ENCODE peak calls at places on chromosomes 11 and 22, in seven cellular contexts. V is brain microvascular endothelial cell; R is endothelial cell; O is stimulated activated CD8-positive, alpha-beta memory T cell treated with anti-CD3 and anti-CD28 coated beads, Interleukin-15, amount 100 ng/mL, for 4 hours; K is SK-MEL-5; J is naive thymus-derived CD4-positive, alpha-beta T cell; W is progenitor cell of endocrine pancreas. Y is an unnamed sample.

GRCh38 chr11:2194877-2195755 is 23.5 kb upstream of the TH start:
- DNase-seq in O (peak), R (peak), W (peak), V (peak), K (peak), J (peak), Y (peak)

GRCh38 chr11:76174330-76174729 is 32.0 kb downstream of the WNT11 start:
- DNase-seq in J (no peak), W (no peak), V (no peak), R (no peak), K (no peak), O (no peak), Y (no peak)

GRCh38 chr22:47203554-47203991 is 441.1 kb downstream of the TBC1D22A start:
- DNase-seq in W (no peak), K (no peak), J (no peak), O (no peak), R (no peak), V (no peak), Y (no peak)

GRCh38 chr11:9351956-9352355 is 32.5 kb upstream of the IPO7 start:
- DNase-seq in V (no peak), W (no peak), J (no peak), K (no peak), R (no peak), O (no peak), Y (no peak)

GRCh38 chr11:26953770-26954392 is 40.0 kb upstream of the FIBIN start:
- DNase-seq in K (no peak), R (no peak), O (no peak), W (no peak), J (no peak), V (peak), Y (peak)

GRCh38 chr11:1221848-1222311 is 986 bp upstream of the MUC5B start:
- DNase-seq in O (no peak), W (no peak), K (no peak), J (no peak), V (no peak), R (no peak), Y (no peak)

GRCh38 chr22:27879923-27880322 is 39.1 kb downstream of the PITPNB start:
- DNase-seq in O (no peak), R (peak), V (peak), J (no peak), W (no peak), K (peak), Y (peak)

GRCh38 chr11:6321356-6321755 is 1.1 kb upstream of the CAVIN3 start:
- DNase-seq in R (no peak), J (no peak), K (no peak), O (no peak), V (no peak), W (no peak), Y (no peak)

GRCh38 chr11:44561964-44562734 is 3.3 kb upstream of the CD82 start:
- DNase-seq in K (no peak), R (no peak), O (no peak), V (no peak), W (no peak), J (no peak), Y (no peak)

GRCh38 chr11:93484716-93485115 is 58.5 kb downstream of the SMCO4 start:
- DNase-seq in W (no peak), V (no peak), O (no peak), R (no peak), K (no peak), J (no peak), Y (peak)

GRCh38 chr11:69156673-69157155 is 979 bp downstream of the SMIM38 start:
- DNase-seq in K (peak), J (no peak), V (no peak), O (no peak), R (no peak), W (no peak), Y (peak)

GRCh38 chr11:82750643-82751139 is 17.0 kb upstream of the FAM181B start:
- DNase-seq in R (peak), K (no peak), J (no peak), V (no peak), O (no peak), W (no peak), Y (no peak)

GRCh38 chr11:45900916-45901617 is 6.0 kb downstream of the FREY1 start:
- DNase-seq in K (no peak), O (no peak), R (no peak), J (no peak), W (no peak), V (no peak), Y (peak)

GRCh38 chr11:46916669-46917108 is 1.7 kb downstream of the LRP4 start:
- DNase-seq in W (peak), R (peak), J (peak), O (no peak), V (peak), K (peak), Y (peak)

GRCh38 chr22:22721681-22722309 is 77.4 kb downstream of the GGTLC2 start:
- DNase-seq in R (no peak), V (peak), W (no peak), J (peak), K (peak), O (peak), Y (peak)

GRCh38 chr11:69427337-69427736 is 54.1 kb upstream of the LINC01488 start:
- DNase-seq in R (no peak), W (no peak), J (no peak), O (no peak), K (no peak), V (no peak), Y (no peak)

GRCh38 chr22:45764051-45764450 is 92.4 kb downstream of the ATXN10 start:
- DNase-seq in W (no peak), V (no peak), R (no peak), O (no peak), J (no peak), K (no peak), Y (no peak)

GRCh38 chr11:1573077-1573846 is 1.2 kb upstream of the DUSP8 start:
- DNase-seq in R (peak), O (no peak), V (no peak), W (no peak), J (peak), K (no peak), Y (no peak)

GRCh38 chr11:66263785-66264184 is 4.7 kb upstream of the RAB1B start:
- DNase-seq in R (no peak), O (no peak), J (no peak), W (no peak), K (no peak), V (no peak), Y (no peak)

GRCh38 chr11:134454146-134454690 is 42.2 kb upstream of the B3GAT1 start:
- DNase-seq in R (no peak), W (no peak), K (no peak), J (no peak), V (no peak), O (no peak), Y (no peak)

GRCh38 chr11:93504110-93505095 is 38.8 kb downstream of the SMCO4 start:
- DNase-seq in K (no peak), W (no peak), R (no peak), V (no peak), O (no peak), J (no peak), Y (no peak)

GRCh38 chr11:19646308-19646707 is 66.3 kb upstream of the NAV2 start:
- DNase-seq in R (no peak), V (no peak), J (no peak), K (no peak), W (no peak), O (no peak), Y (peak)

GRCh38 chr11:124482362-124483147 is 37.1 kb upstream of the OR8B8 start:
- DNase-seq in W (no peak), R (no peak), J (no peak), V (peak), K (no peak), O (no peak), Y (no peak)

GRCh38 chr11:77590194-77590591 is 440 bp downstream of the AQP11 start:
- DNase-seq in W (peak), J (no peak), R (peak), V (peak), O (no peak), K (peak), Y (peak)

GRCh38 chr22:46625113-46625842 is 5.1 kb downstream of the GRAMD4 start:
- DNase-seq in R (no peak), O (no peak), W (no peak), J (no peak), K (no peak), V (no peak), Y (no peak)

GRCh38 chr11:26951849-26952515 is 41.9 kb upstream of the FIBIN start:
- DNase-seq in W (no peak), R (no peak), V (no peak), O (no peak), K (no peak), J (no peak), Y (no peak)

GRCh38 chr11:79060534-79060933 is 380.3 kb downstream of the TENM4 start:
- DNase-seq in R (no peak), O (no peak), J (no peak), W (no peak), V (no peak), K (no peak), Y (peak)

GRCh38 chr11:67120881-67121710 is 2.0 kb downstream of the KDM2A start:
- DNase-seq in V (peak), K (peak), O (no peak), J (no peak), R (no peak), W (no peak), Y (peak)

GRCh38 chr22:43867839-43868652 is 5.7 kb upstream of the SULT4A1 start:
- DNase-seq in R (peak), V (peak), K (peak), O (no peak), W (peak), J (peak), Y (peak)

GRCh38 chr11:117589024-117589423 is 208.0 kb downstream of the DSCAML1 start:
- DNase-seq in O (no peak), K (no peak), V (no peak), J (no peak), W (no peak), R (no peak), Y (no peak)

Y was measured in fibroblast of the aortic adventitia.